ENCODE peak calls at places on chromosomes 3 and 15, in four cellular contexts. One of them, this sample, is unnamed.

GRCh38 chr3:42019144-42019952 is 57.4 kb upstream of the ULK4 start:
- DNase-seq in bronchial epithelial cell: no peak
- DNase-seq in Peyer's patch: no peak
- DNase-seq in LNCaP clone FGC: no peak
- DNase-seq in this sample: no peak

GRCh38 chr3:47162695-47163022 is 1.3 kb downstream of the SETD2 start:
- DNase-seq in bronchial epithelial cell: peak; percentile 28
- DNase-seq in Peyer's patch: no peak
- DNase-seq in LNCaP clone FGC: no peak
- DNase-seq in this sample: peak; percentile 42

GRCh38 chr3:179729981-179730380 is 77.1 kb downstream of the USP13 start:
- DNase-seq in bronchial epithelial cell: no peak
- DNase-seq in Peyer's patch: no peak
- DNase-seq in LNCaP clone FGC: no peak
- DNase-seq in this sample: no peak

GRCh38 chr15:40964634-40965033 is 11.4 kb downstream of the CHAC1 start:
- DNase-seq in bronchial epithelial cell: no peak
- DNase-seq in Peyer's patch: no peak
- DNase-seq in LNCaP clone FGC: no peak
- DNase-seq in this sample: no peak

GRCh38 chr3:126498936-126499335 is 18.6 kb downstream of the UROC1 start:
- DNase-seq in bronchial epithelial cell: no peak
- DNase-seq in Peyer's patch: no peak
- DNase-seq in LNCaP clone FGC: no peak
- DNase-seq in this sample: no peak

GRCh38 chr3:48125026-48125704 is 63.1 kb downstream of the CDC25A start:
- DNase-seq in bronchial epithelial cell: peak; percentile 72
- DNase-seq in Peyer's patch: no peak
- DNase-seq in LNCaP clone FGC: no peak
- DNase-seq in this sample: peak; percentile 44

GRCh38 chr3:94076055-94076454 is 13.2 kb downstream of the NSUN3 start:
- DNase-seq in bronchial epithelial cell: peak; percentile 65
- DNase-seq in Peyer's patch: no peak
- DNase-seq in LNCaP clone FGC: no peak
- DNase-seq in this sample: peak; percentile 7

GRCh38 chr3:15283702-15284101 is 48.7 kb downstream of the SH3BP5 start:
- DNase-seq in bronchial epithelial cell: no peak
- DNase-seq in Peyer's patch: no peak
- DNase-seq in LNCaP clone FGC: no peak
- DNase-seq in this sample: no peak

GRCh38 chr3:102006812-102007485 is 157.6 kb downstream of the NFKBIZ start:
- DNase-seq in bronchial epithelial cell: peak; percentile 93
- DNase-seq in Peyer's patch: no peak
- DNase-seq in LNCaP clone FGC: no peak
- DNase-seq in this sample: peak; percentile 92

GRCh38 chr3:24069045-24069444 is 124.0 kb downstream of the NR1D2 start:
- DNase-seq in bronchial epithelial cell: no peak
- DNase-seq in Peyer's patch: no peak
- DNase-seq in LNCaP clone FGC: peak; percentile 64
- DNase-seq in this sample: peak; percentile 76

GRCh38 chr3:150727653-150728502 is 24.2 kb upstream of the ERICH6 start:
- DNase-seq in bronchial epithelial cell: peak; percentile 90
- DNase-seq in Peyer's patch: no peak
- DNase-seq in LNCaP clone FGC: no peak
- DNase-seq in this sample: no peak

GRCh38 chr15:96340611-96341464 is 10.3 kb downstream of the NR2F2 start:
- DNase-seq in bronchial epithelial cell: no peak
- DNase-seq in Peyer's patch: no peak
- DNase-seq in LNCaP clone FGC: no peak
- DNase-seq in this sample: no peak

GRCh38 chr3:125240496-125240895 is 27.9 kb upstream of the SLC12A8 start:
- DNase-seq in bronchial epithelial cell: peak; percentile 16
- DNase-seq in Peyer's patch: no peak
- DNase-seq in LNCaP clone FGC: no peak
- DNase-seq in this sample: peak; percentile 59

GRCh38 chr3:38141173-38141951 is 2.9 kb downstream of the MYD88 start:
- DNase-seq in bronchial epithelial cell: no peak
- DNase-seq in Peyer's patch: peak; percentile 7
- DNase-seq in LNCaP clone FGC: no peak
- DNase-seq in this sample: no peak

GRCh38 chr15:55937040-55937439 is 56.4 kb downstream of the NEDD4 start:
- DNase-seq in bronchial epithelial cell: no peak
- DNase-seq in Peyer's patch: no peak
- DNase-seq in LNCaP clone FGC: no peak
- DNase-seq in this sample: peak; percentile 95

GRCh38 chr15:90903733-90904536 is 833 bp downstream of the MAN2A2 start:
- DNase-seq in bronchial epithelial cell: peak; percentile 27
- DNase-seq in Peyer's patch: no peak
- DNase-seq in LNCaP clone FGC: peak; percentile 33
- DNase-seq in this sample: no peak
- H3K4me3 ChIP-seq in bronchial epithelial cell: peak overlapping the region; percentile 80
- H3K4me3 ChIP-seq in Peyer's patch: peak overlapping the region; percentile 78
- H3K4me3 ChIP-seq in LNCaP clone FGC: peak overlapping the region; percentile 69
- H3K4me3 ChIP-seq in this sample: peak overlapping the region; percentile 83

DNA sequence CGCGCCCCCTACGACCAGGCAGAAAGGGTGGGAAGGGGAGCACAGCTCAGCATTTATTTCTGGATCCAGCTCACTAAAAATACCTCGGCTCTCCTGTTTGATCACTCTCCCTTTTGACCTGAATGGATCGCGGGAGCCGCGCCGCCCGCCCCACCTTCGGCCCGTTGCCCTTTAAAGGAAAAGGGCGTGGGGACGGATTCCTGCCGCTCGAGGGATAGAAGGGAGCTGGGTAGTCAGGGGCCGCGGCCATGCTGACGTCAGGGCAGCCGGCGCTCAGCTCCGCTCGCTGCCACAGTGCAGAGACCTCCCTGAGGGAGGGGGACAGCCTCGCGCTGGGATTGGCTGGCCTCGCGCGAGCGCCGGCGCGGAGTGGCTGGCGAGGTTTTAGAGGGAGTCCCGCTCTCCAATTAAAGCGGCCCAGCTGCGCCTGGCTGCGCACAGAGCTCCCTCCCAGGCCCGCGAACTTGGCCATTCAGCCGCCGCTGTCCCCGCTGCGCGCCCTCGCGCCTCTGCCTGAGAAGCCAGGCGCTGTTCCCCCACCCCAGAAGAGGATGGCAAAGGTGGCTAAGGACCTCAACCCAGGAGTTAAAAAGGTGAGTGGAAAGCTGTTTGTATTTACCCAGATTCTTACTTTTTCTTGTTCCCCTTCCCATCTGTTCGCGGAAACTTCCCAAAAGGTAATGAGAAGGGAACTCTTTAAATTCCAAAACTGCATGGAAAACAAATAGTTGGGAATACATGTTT is at the start of gene LMCD1:
- DNase-seq in bronchial epithelial cell: peak; percentile 91
- DNase-seq in Peyer's patch: peak; percentile 81
- DNase-seq in LNCaP clone FGC: peak; percentile 67
- DNase-seq in this sample: peak; percentile 97
- TF ChIP-seq CTCF in bronchial epithelial cell: peak; percentile 13
- TF ChIP-seq CTCF in Peyer's patch: peak; percentile 37
- TF ChIP-seq CTCF in LNCaP clone FGC: no peak
- TF ChIP-seq CTCF in this sample: peak; percentile 26

DNA sequence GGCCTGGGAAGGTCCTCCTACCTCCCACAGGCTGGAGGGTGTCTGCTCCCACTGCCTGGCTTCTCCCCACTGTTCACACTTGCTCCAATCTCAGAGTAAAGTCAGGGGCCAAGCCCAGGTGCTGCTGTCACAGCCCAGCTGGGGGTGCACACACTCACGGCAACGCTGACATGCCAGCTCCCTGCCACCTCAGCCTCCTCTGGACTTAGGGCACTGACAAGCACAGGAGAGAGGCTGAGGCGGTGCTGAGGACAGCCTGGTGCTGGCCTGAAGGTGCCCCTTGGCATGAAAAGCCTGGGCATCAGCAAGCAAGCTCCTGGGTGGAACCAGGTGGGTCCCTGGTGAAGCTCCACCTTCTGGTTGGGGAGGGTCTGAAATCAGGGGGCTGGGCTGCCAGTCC is 53.0 kb downstream of the LSAMP start:
- DNase-seq in bronchial epithelial cell: no peak
- DNase-seq in Peyer's patch: no peak
- DNase-seq in LNCaP clone FGC: no peak
- DNase-seq in this sample: no peak
- H3K4me3 ChIP-seq in bronchial epithelial cell: no peak overlapping the region
- H3K4me3 ChIP-seq in Peyer's patch: no peak overlapping the region
- H3K4me3 ChIP-seq in LNCaP clone FGC: no peak overlapping the region
- H3K4me3 ChIP-seq in this sample: no peak overlapping the region

DNA sequence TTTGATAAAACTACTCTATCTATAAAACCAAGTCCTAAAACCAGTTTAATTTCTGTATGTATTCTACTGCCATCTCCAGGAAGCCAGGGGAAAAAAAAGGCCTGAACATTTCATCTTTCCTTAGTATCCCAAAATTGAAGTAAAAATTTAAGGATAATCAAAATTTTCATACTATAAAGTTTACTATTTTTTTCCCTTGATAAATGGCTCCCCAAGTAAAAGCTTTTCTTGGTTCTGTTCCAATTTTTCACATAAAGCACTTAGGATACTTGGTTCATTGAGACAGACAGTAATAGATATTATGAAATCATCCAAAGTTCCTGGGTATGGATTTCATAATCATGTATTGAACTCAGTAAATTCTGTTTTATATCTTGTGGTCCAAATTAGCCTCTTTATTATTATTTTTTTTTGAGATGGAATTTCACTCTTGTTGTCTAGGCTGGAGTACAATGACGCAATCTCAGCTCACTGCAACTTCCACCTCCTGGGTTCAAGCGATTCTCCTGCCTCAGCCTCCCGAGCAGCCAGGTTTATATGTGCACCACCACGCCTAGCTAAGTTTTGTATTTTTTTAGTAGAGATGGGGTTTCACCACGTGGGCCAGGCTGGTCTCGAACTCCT is 34.5 kb downstream of the ICE2 start:
- DNase-seq in bronchial epithelial cell: peak; percentile 37
- DNase-seq in Peyer's patch: no peak
- DNase-seq in LNCaP clone FGC: no peak
- DNase-seq in this sample: peak; percentile 65
- TF ChIP-seq CTCF in bronchial epithelial cell: peak; percentile 23
- TF ChIP-seq CTCF in Peyer's patch: peak; percentile 62
- TF ChIP-seq CTCF in LNCaP clone FGC: peak; percentile 41
- TF ChIP-seq CTCF in this sample: peak; percentile 62

DNA sequence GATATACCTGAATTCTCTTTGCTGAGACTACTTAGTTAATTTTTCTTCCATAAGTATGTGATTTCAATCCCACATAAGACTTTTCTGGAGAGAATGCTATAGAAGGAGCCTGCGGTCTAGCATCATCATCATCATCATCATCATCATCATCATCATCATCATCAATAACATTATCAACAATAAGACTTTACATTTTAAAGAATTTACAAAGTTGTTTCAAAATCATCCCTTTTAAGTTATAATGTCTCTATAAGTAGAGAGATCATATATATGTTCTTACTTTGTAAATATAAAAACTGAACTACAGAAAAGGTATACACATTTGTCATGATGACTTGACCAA is 965.2 kb downstream of the ROBO1 start:
- DNase-seq in bronchial epithelial cell: no peak
- DNase-seq in Peyer's patch: no peak
- DNase-seq in LNCaP clone FGC: no peak
- DNase-seq in this sample: no peak
- H3K4me3 ChIP-seq in bronchial epithelial cell: no peak overlapping the region
- H3K4me3 ChIP-seq in Peyer's patch: no peak overlapping the region
- H3K4me3 ChIP-seq in LNCaP clone FGC: no peak overlapping the region
- H3K4me3 ChIP-seq in this sample: no peak overlapping the region

DNA sequence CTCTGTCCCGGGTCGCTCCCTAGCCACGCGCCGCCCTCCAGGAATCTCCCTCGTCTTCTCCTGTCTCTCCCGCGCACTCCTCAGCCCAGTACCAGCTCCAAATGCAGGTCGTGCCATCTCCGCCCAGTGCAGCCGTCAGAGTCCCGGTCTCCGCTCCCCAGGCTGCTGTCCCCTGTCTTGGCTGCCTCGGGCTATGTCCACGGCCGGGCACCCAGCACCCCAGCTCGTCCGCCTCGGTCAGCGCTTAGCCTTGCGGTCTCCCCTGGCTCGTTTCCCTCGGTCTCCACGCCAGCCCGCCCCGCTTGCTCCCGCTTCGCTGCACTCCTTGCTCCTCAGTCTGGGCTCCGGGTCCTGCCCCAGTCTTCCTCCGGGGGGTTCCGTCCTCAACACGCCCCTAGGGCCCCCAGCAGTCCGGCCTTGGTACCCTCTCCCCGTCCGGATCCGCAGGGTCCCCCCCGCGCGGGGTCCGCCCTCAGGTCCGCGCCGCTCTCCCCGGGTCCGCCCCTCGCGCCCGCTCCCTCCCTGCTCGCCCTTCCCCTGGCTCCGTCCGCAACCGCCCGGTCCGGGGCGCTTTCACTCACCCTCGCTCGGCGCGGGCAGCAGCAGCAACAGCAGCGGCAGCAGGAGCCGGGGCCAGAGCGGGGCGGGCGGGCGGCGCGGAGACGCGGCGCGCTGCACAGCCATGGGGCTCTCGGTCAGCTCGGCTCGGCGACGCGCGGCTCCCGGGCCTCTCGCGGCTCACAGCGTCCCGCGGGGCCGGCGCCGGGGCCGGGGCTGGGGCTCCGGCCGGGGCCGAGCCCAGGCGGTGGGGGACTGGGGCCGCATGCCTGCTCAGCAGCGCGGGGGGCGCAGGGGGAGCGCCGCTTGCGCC is 462 bp downstream of the IGDCC3 start:
- DNase-seq in bronchial epithelial cell: no peak
- DNase-seq in Peyer's patch: no peak
- DNase-seq in LNCaP clone FGC: no peak
- DNase-seq in this sample: peak; percentile 16
- TF ChIP-seq CTCF in bronchial epithelial cell: no peak
- TF ChIP-seq CTCF in Peyer's patch: no peak
- TF ChIP-seq CTCF in LNCaP clone FGC: no peak
- TF ChIP-seq CTCF in this sample: no peak

DNA sequence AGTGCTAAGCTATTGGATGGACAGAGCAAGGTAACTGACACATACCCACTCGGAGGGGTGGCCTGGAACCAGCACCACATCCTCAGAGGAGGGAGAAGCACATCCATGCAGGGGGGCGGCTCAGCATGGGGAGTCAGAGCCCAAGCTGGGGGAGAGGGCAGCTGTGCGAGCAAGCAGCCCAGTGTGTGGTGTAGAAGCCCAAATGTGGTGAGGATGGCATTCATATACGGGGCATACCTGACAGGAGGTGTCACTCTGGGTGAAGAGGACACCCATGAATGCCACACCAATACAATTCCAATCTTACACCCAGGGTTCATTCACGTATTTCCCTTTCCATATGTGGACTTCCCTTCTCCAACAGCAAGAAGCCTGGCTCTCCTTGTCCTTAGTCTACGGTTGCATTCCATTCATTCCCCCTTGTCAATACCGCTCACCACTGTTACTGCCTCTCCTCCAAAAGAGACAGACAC is 58.7 kb upstream of the ACAN start:
- DNase-seq in bronchial epithelial cell: no peak
- DNase-seq in Peyer's patch: no peak
- DNase-seq in LNCaP clone FGC: no peak
- DNase-seq in this sample: no peak
- H3K4me3 ChIP-seq in bronchial epithelial cell: no peak overlapping the region
- H3K4me3 ChIP-seq in Peyer's patch: no peak overlapping the region
- H3K4me3 ChIP-seq in LNCaP clone FGC: no peak overlapping the region
- H3K4me3 ChIP-seq in this sample: no peak overlapping the region